ENCODE peak calls at places on chromosome 12, in four cellular contexts. One of them, this sample, is unnamed.
A peak's percentile ranks its signal among the peaks of the same experiment; 100 is the strongest.

GRCh38 chr12:67068773-67069450 is 200.2 kb upstream of the CAND1 start:
- DNase-seq in CD4-positive, alpha-beta memory T cell: peak; percentile 44
- DNase-seq in stomach: peak; percentile 34
- DNase-seq in mesendoderm: peak; percentile 86
- DNase-seq in this sample: no peak

GRCh38 chr12:16939871-16940306 is 333.9 kb upstream of the LMO3 start:
- DNase-seq in CD4-positive, alpha-beta memory T cell: no peak
- DNase-seq in stomach: peak; percentile 44
- DNase-seq in mesendoderm: peak; percentile 95
- DNase-seq in this sample: peak; percentile 55

GRCh38 chr12:23359975-23360638 is 589.4 kb downstream of the SOX5 start:
- DNase-seq in CD4-positive, alpha-beta memory T cell: no peak
- DNase-seq in stomach: no peak
- DNase-seq in mesendoderm: no peak
- DNase-seq in this sample: peak; percentile 21

GRCh38 chr12:102479099-102479887 is 1.1 kb downstream of the IGF1 start:
- DNase-seq in CD4-positive, alpha-beta memory T cell: no peak
- DNase-seq in stomach: no peak
- DNase-seq in mesendoderm: peak; percentile 60
- DNase-seq in this sample: no peak

GRCh38 chr12:1795785-1796514 is 24.4 kb upstream of the LRTM2 start:
- DNase-seq in CD4-positive, alpha-beta memory T cell: peak; percentile 94
- DNase-seq in stomach: peak; percentile 95
- DNase-seq in mesendoderm: peak; percentile 89
- DNase-seq in this sample: peak; percentile 43

GRCh38 chr12:68319988-68320623 is 12.1 kb downstream of the MDM1 start:
- DNase-seq in CD4-positive, alpha-beta memory T cell: no peak
- DNase-seq in stomach: no peak
- DNase-seq in mesendoderm: no peak
- DNase-seq in this sample: no peak

GRCh38 chr12:60021235-60021634 is 425.4 kb downstream of the SLC16A7 start:
- DNase-seq in CD4-positive, alpha-beta memory T cell: no peak
- DNase-seq in stomach: no peak
- DNase-seq in mesendoderm: peak; percentile 7
- DNase-seq in this sample: no peak

GRCh38 chr12:106091421-106091820 is 47.3 kb downstream of the NUAK1 start:
- DNase-seq in CD4-positive, alpha-beta memory T cell: no peak
- DNase-seq in stomach: no peak
- DNase-seq in mesendoderm: no peak
- DNase-seq in this sample: no peak

GRCh38 chr12:40921563-40922163 is 229.4 kb downstream of the CNTN1 start:
- DNase-seq in CD4-positive, alpha-beta memory T cell: no peak
- DNase-seq in stomach: no peak
- DNase-seq in mesendoderm: peak; percentile 12
- DNase-seq in this sample: no peak

GRCh38 chr12:111766608-111767361 is at the start of gene ALDH2:
- DNase-seq in CD4-positive, alpha-beta memory T cell: no peak
- DNase-seq in stomach: peak; percentile 83
- DNase-seq in mesendoderm: peak; percentile 93
- DNase-seq in this sample: no peak

GRCh38 chr12:105067511-105068031 is 16.7 kb downstream of the ALDH1L2 start:
- DNase-seq in CD4-positive, alpha-beta memory T cell: no peak
- DNase-seq in stomach: no peak
- DNase-seq in mesendoderm: no peak
- DNase-seq in this sample: no peak

GRCh38 chr12:47394070-47394469 is 311.8 kb downstream of the RPAP3 start:
- DNase-seq in CD4-positive, alpha-beta memory T cell: peak; percentile 49
- DNase-seq in stomach: no peak
- DNase-seq in mesendoderm: peak; percentile 33
- DNase-seq in this sample: no peak

GRCh38 chr12:19712041-19712440 is 272.7 kb downstream of the AEBP2 start:
- DNase-seq in CD4-positive, alpha-beta memory T cell: no peak
- DNase-seq in stomach: no peak
- DNase-seq in mesendoderm: no peak
- DNase-seq in this sample: no peak

GRCh38 chr12:99267038-99267437 is 380.5 kb upstream of the GARIN6 start:
- DNase-seq in CD4-positive, alpha-beta memory T cell: no peak
- DNase-seq in stomach: no peak
- DNase-seq in mesendoderm: peak; percentile 18
- DNase-seq in this sample: no peak

GRCh38 chr12:11822071-11822818 is 172.8 kb downstream of the ETV6 start:
- DNase-seq in CD4-positive, alpha-beta memory T cell: peak; percentile 71
- DNase-seq in stomach: peak; percentile 38
- DNase-seq in mesendoderm: no peak
- DNase-seq in this sample: no peak

GRCh38 chr12:115103884-115104883 is 420.2 kb upstream of the TBX3 start:
- DNase-seq in CD4-positive, alpha-beta memory T cell: no peak
- DNase-seq in stomach: no peak
- DNase-seq in mesendoderm: peak; percentile 63
- DNase-seq in this sample: no peak

GRCh38 chr12:46603776-46604456 is 221.9 kb downstream of the SLC38A4 start:
- DNase-seq in CD4-positive, alpha-beta memory T cell: no peak
- DNase-seq in stomach: no peak
- DNase-seq in mesendoderm: no peak
- DNase-seq in this sample: no peak

GRCh38 chr12:69880566-69880965 is 55.5 kb downstream of the MYRFL start:
- DNase-seq in CD4-positive, alpha-beta memory T cell: no peak
- DNase-seq in stomach: no peak
- DNase-seq in mesendoderm: peak; percentile 77
- DNase-seq in this sample: no peak

GRCh38 chr12:111773801-111774551 is 7.2 kb downstream of the ALDH2 start:
- DNase-seq in CD4-positive, alpha-beta memory T cell: no peak
- DNase-seq in stomach: peak; percentile 80
- DNase-seq in mesendoderm: no peak
- DNase-seq in this sample: peak; percentile 69

GRCh38 chr12:29552324-29552927 is 54.9 kb upstream of the OVCH1 start:
- DNase-seq in CD4-positive, alpha-beta memory T cell: peak; percentile 41
- DNase-seq in stomach: peak; percentile 74
- DNase-seq in mesendoderm: peak; percentile 68
- DNase-seq in this sample: no peak

GRCh38 chr12:20096430-20096829 is 271.9 kb upstream of the PDE3A start:
- DNase-seq in CD4-positive, alpha-beta memory T cell: no peak
- DNase-seq in stomach: no peak
- DNase-seq in mesendoderm: no peak
- DNase-seq in this sample: no peak

GRCh38 chr12:56087220-56087619 is 7.3 kb downstream of the ERBB3 start:
- DNase-seq in CD4-positive, alpha-beta memory T cell: no peak
- DNase-seq in stomach: peak; percentile 97
- DNase-seq in mesendoderm: no peak
- DNase-seq in this sample: no peak

GRCh38 chr12:750356-751191 is 1.8 kb upstream of the WNK1 start:
- DNase-seq in CD4-positive, alpha-beta memory T cell: no peak
- DNase-seq in stomach: no peak
- DNase-seq in mesendoderm: no peak
- DNase-seq in this sample: no peak

GRCh38 chr12:24798335-24798734 is 150.6 kb downstream of the BCAT1 start:
- DNase-seq in CD4-positive, alpha-beta memory T cell: no peak
- DNase-seq in stomach: no peak
- DNase-seq in mesendoderm: no peak
- DNase-seq in this sample: no peak

GRCh38 chr12:42741771-42742510 is 152.4 kb upstream of the PRICKLE1 start:
- DNase-seq in CD4-positive, alpha-beta memory T cell: no peak
- DNase-seq in stomach: no peak
- DNase-seq in mesendoderm: peak; percentile 44
- DNase-seq in this sample: no peak

GRCh38 chr12:47729233-47729632 is 3.9 kb upstream of the ENDOU start:
- DNase-seq in CD4-positive, alpha-beta memory T cell: no peak
- DNase-seq in stomach: no peak
- DNase-seq in mesendoderm: no peak
- DNase-seq in this sample: no peak

GRCh38 chr12:6635856-6636521 is at the start of gene LPAR5:
- DNase-seq in CD4-positive, alpha-beta memory T cell: peak; percentile 44
- DNase-seq in stomach: peak; percentile 78
- DNase-seq in mesendoderm: no peak
- DNase-seq in this sample: no peak

GRCh38 chr12:22979854-22980253 is 354.9 kb downstream of the ETNK1 start:
- DNase-seq in CD4-positive, alpha-beta memory T cell: no peak
- DNase-seq in stomach: no peak
- DNase-seq in mesendoderm: no peak
- DNase-seq in this sample: no peak

GRCh38 chr12:44876554-44877275 is 600 bp upstream of the NELL2 start:
- DNase-seq in CD4-positive, alpha-beta memory T cell: peak; percentile 57
- DNase-seq in stomach: no peak
- DNase-seq in mesendoderm: peak; percentile 80
- DNase-seq in this sample: peak; percentile 14

GRCh38 chr12:5872745-5873144 is 72.3 kb downstream of the ANO2 start:
- DNase-seq in CD4-positive, alpha-beta memory T cell: no peak
- DNase-seq in stomach: no peak
- DNase-seq in mesendoderm: peak; percentile 49
- DNase-seq in this sample: peak; percentile 0

GRCh38 chr12:106918746-106919145 is 37.0 kb upstream of the TMEM263 start:
- DNase-seq in CD4-positive, alpha-beta memory T cell: no peak
- DNase-seq in stomach: no peak
- DNase-seq in mesendoderm: peak; percentile 86
- DNase-seq in this sample: no peak

GRCh38 chr12:3533703-3534386 is 42.8 kb downstream of the PRMT8 start:
- DNase-seq in CD4-positive, alpha-beta memory T cell: no peak
- DNase-seq in stomach: peak; percentile 38
- DNase-seq in mesendoderm: peak; percentile 27
- DNase-seq in this sample: no peak

GRCh38 chr12:80313184-80313583 is 130.9 kb upstream of the PTPRQ start:
- DNase-seq in CD4-positive, alpha-beta memory T cell: no peak
- DNase-seq in stomach: no peak
- DNase-seq in mesendoderm: no peak
- DNase-seq in this sample: no peak

GRCh38 chr12:27303139-27304111 is 29.2 kb upstream of the BMAL2 start:
- DNase-seq in CD4-positive, alpha-beta memory T cell: no peak
- DNase-seq in stomach: no peak
- DNase-seq in mesendoderm: no peak
- DNase-seq in this sample: no peak
- H3K4me3 ChIP-seq in CD4-positive, alpha-beta memory T cell: no peak overlapping the region
- H3K4me3 ChIP-seq in stomach: no peak overlapping the region
- H3K4me3 ChIP-seq in mesendoderm: no peak overlapping the region
- H3K4me3 ChIP-seq in this sample: no peak overlapping the region

GRCh38 chr12:9756174-9756573 is 4.5 kb downstream of the CD69 start:
- DNase-seq in CD4-positive, alpha-beta memory T cell: no peak
- DNase-seq in stomach: no peak
- DNase-seq in mesendoderm: no peak
- DNase-seq in this sample: no peak

GRCh38 chr12:9756756-9757155 is 3.9 kb downstream of the CD69 start:
- DNase-seq in CD4-positive, alpha-beta memory T cell: no peak
- DNase-seq in stomach: no peak
- DNase-seq in mesendoderm: no peak
- DNase-seq in this sample: no peak

GRCh38 chr12:9759680-9760592 is 765 bp downstream of the CD69 start:
- DNase-seq in CD4-positive, alpha-beta memory T cell: no peak
- DNase-seq in stomach: no peak
- DNase-seq in mesendoderm: no peak
- DNase-seq in this sample: no peak

GRCh38 chr12:9758119-9758518 is 2.6 kb downstream of the CD69 start:
- DNase-seq in CD4-positive, alpha-beta memory T cell: no peak
- DNase-seq in stomach: no peak
- DNase-seq in mesendoderm: no peak
- DNase-seq in this sample: no peak

GRCh38 chr12:9757433-9758025 is 3.2 kb downstream of the CD69 start:
- DNase-seq in CD4-positive, alpha-beta memory T cell: peak; percentile 49
- DNase-seq in stomach: no peak
- DNase-seq in mesendoderm: no peak
- DNase-seq in this sample: no peak
- H3K4me3 ChIP-seq in CD4-positive, alpha-beta memory T cell: peak overlapping the region; percentile 89
- H3K4me3 ChIP-seq in stomach: no peak overlapping the region
- H3K4me3 ChIP-seq in mesendoderm: no peak overlapping the region
- H3K4me3 ChIP-seq in this sample: no peak overlapping the region

GRCh38 chr12:116860281-116860680 is 21.0 kb downstream of the HRK start:
- DNase-seq in CD4-positive, alpha-beta memory T cell: no peak
- DNase-seq in stomach: no peak
- DNase-seq in mesendoderm: no peak
- DNase-seq in this sample: no peak
- H3K4me3 ChIP-seq in CD4-positive, alpha-beta memory T cell: no peak overlapping the region
- H3K4me3 ChIP-seq in stomach: no peak overlapping the region
- H3K4me3 ChIP-seq in mesendoderm: no peak overlapping the region
- H3K4me3 ChIP-seq in this sample: no peak overlapping the region

GRCh38 chr12:123364532-123365140 is at the start of gene SBNO1:
- DNase-seq in CD4-positive, alpha-beta memory T cell: peak; percentile 92
- DNase-seq in stomach: peak; percentile 92
- DNase-seq in mesendoderm: peak; percentile 93
- DNase-seq in this sample: peak; percentile 58

GRCh38 chr12:123365141-123365917 is 682 bp upstream of the SBNO1 start:
- DNase-seq in CD4-positive, alpha-beta memory T cell: peak; percentile 98
- DNase-seq in stomach: peak; percentile 99
- DNase-seq in mesendoderm: peak; percentile 100
- DNase-seq in this sample: peak; percentile 93

GRCh38 chr12:123363385-123363742 is 1.3 kb downstream of the SBNO1 start:
- DNase-seq in CD4-positive, alpha-beta memory T cell: no peak
- DNase-seq in stomach: no peak
- DNase-seq in mesendoderm: no peak
- DNase-seq in this sample: no peak

GRCh38 chr12:123367511-123367910 is 2.9 kb upstream of the SBNO1 start:
- DNase-seq in CD4-positive, alpha-beta memory T cell: no peak
- DNase-seq in stomach: no peak
- DNase-seq in mesendoderm: no peak
- DNase-seq in this sample: no peak

DNA sequence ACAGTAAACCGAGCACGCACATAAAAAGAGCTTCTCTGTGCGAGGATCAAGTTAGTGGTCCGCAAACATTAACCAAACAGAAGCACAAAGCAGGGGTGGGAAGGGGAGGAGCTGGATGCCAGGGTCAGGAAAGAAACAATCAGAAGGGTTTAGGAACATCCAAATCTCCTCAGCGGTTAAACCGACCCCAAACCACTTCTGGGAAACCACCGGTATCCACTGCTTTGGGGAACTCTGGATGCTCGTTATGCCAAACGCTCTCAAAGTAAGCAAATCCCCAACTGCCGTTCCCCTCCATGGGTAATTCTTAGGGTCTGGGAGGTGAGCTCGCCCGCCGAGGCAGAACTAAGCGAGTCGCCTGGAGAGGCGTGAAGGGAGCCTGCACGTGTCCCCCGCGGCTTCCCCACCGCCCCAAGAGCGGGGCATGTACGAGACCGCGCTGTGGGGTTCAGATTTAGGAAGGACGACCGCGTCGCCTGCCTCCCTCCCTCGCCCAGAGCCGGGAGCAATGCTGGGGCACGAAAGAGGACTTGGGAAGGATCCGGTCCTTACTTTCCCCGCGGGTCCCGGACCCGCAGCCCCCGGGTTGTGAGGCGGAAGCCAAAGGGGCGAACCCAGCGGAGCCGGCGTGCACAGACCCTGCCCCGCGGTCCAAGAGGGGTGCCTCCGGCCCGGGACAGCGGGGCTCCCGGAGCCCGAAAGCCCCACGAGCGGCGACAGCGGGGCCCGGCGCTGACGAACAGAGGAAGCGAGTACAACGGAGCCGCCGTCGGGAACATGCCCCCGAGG is 710 bp downstream of the SBNO1 start:
- DNase-seq in CD4-positive, alpha-beta memory T cell: peak; percentile 56
- DNase-seq in stomach: peak; percentile 27
- DNase-seq in mesendoderm: peak; percentile 44
- DNase-seq in this sample: no peak
- H3K4me3 ChIP-seq in CD4-positive, alpha-beta memory T cell: peak overlapping the region; percentile 61
- H3K4me3 ChIP-seq in stomach: peak overlapping the region; percentile 93
- H3K4me3 ChIP-seq in mesendoderm: peak overlapping the region; percentile 95
- H3K4me3 ChIP-seq in this sample: peak overlapping the region; percentile 93

GRCh38 chr12:58172433-58173073 is 231.2 kb downstream of the ATP23 start:
- DNase-seq in CD4-positive, alpha-beta memory T cell: no peak
- DNase-seq in stomach: no peak
- DNase-seq in mesendoderm: no peak
- DNase-seq in this sample: no peak
- H3K4me3 ChIP-seq in CD4-positive, alpha-beta memory T cell: no peak overlapping the region
- H3K4me3 ChIP-seq in stomach: no peak overlapping the region
- H3K4me3 ChIP-seq in mesendoderm: no peak overlapping the region
- H3K4me3 ChIP-seq in this sample: no peak overlapping the region

GRCh38 chr12:57749061-57749460 is 3.0 kb downstream of the CDK4 start:
- DNase-seq in CD4-positive, alpha-beta memory T cell: no peak
- DNase-seq in stomach: no peak
- DNase-seq in mesendoderm: no peak
- DNase-seq in this sample: no peak
- H3K4me3 ChIP-seq in CD4-positive, alpha-beta memory T cell: no peak overlapping the region
- H3K4me3 ChIP-seq in stomach: no peak overlapping the region
- H3K4me3 ChIP-seq in mesendoderm: no peak overlapping the region
- H3K4me3 ChIP-seq in this sample: no peak overlapping the region

This sample was measured in retinal pigment epithelial cell.